ENCODE peak calls at places on chromosomes 11 and 22, in ten cellular contexts. One of them, this sample, is unnamed.

GRCh38 chr22:23282986-23283385 is 102.7 kb downstream of the BCR start:
- DNase-seq in Right ventricle myocardium superior: no peak
- DNase-seq in adrenal gland: no peak
- DNase-seq in NCI-H2081 treated with DMSO at 0.1 percent for 48 hours: no peak
- DNase-seq in Peyer's patch: no peak
- DNase-seq in Kasumi-1: no peak
- DNase-seq in iPS-NIHi11: no peak
- DNase-seq in COR-L47: no peak
- DNase-seq in GM13977: no peak
- DNase-seq in activated CD4-positive, alpha-beta T cell treated with anti-CD3 and anti-CD28 coated beads, Interleukin-2, amount 50 U/mL, for 4 hours: no peak
- DNase-seq in this sample: no peak

GRCh38 chr11:34594603-34595002 is 26.3 kb upstream of the EHF start:
- DNase-seq in Right ventricle myocardium superior: no peak
- DNase-seq in NCI-H2081 treated with DMSO at 0.1 percent for 48 hours: no peak
- DNase-seq in activated CD4-positive, alpha-beta T cell treated with anti-CD3 and anti-CD28 coated beads, Interleukin-2, amount 50 U/mL, for 4 hours: no peak
- DNase-seq in GM13977: no peak
- DNase-seq in iPS-NIHi11: no peak
- DNase-seq in adrenal gland: no peak
- DNase-seq in COR-L47: no peak
- DNase-seq in Peyer's patch: no peak
- DNase-seq in Kasumi-1: no peak
- DNase-seq in this sample: no peak

GRCh38 chr11:120197977-120198376 is 12.9 kb upstream of the OAF start:
- DNase-seq in GM13977: no peak
- DNase-seq in activated CD4-positive, alpha-beta T cell treated with anti-CD3 and anti-CD28 coated beads, Interleukin-2, amount 50 U/mL, for 4 hours: no peak
- DNase-seq in NCI-H2081 treated with DMSO at 0.1 percent for 48 hours: no peak
- DNase-seq in Kasumi-1: no peak
- DNase-seq in adrenal gland: no peak
- DNase-seq in Right ventricle myocardium superior: no peak
- DNase-seq in Peyer's patch: no peak
- DNase-seq in COR-L47: no peak
- DNase-seq in iPS-NIHi11: no peak
- DNase-seq in this sample: peak

GRCh38 chr22:23698673-23699235 is 7.9 kb downstream of the RGL4 start:
- DNase-seq in Kasumi-1: no peak
- DNase-seq in GM13977: no peak
- DNase-seq in COR-L47: no peak
- DNase-seq in iPS-NIHi11: no peak
- DNase-seq in adrenal gland: no peak
- DNase-seq in Peyer's patch: no peak
- DNase-seq in NCI-H2081 treated with DMSO at 0.1 percent for 48 hours: no peak
- DNase-seq in activated CD4-positive, alpha-beta T cell treated with anti-CD3 and anti-CD28 coated beads, Interleukin-2, amount 50 U/mL, for 4 hours: no peak
- DNase-seq in Right ventricle myocardium superior: no peak
- DNase-seq in this sample: no peak

GRCh38 chr11:35982061-35982460 is 38.2 kb downstream of the LDLRAD3 start:
- DNase-seq in adrenal gland: no peak
- DNase-seq in Peyer's patch: no peak
- DNase-seq in COR-L47: no peak
- DNase-seq in activated CD4-positive, alpha-beta T cell treated with anti-CD3 and anti-CD28 coated beads, Interleukin-2, amount 50 U/mL, for 4 hours: no peak
- DNase-seq in Kasumi-1: no peak
- DNase-seq in Right ventricle myocardium superior: no peak
- DNase-seq in GM13977: no peak
- DNase-seq in iPS-NIHi11: no peak
- DNase-seq in NCI-H2081 treated with DMSO at 0.1 percent for 48 hours: no peak
- DNase-seq in this sample: no peak

GRCh38 chr11:124740277-124740882 is 638 bp downstream of the NRGN start:
- DNase-seq in iPS-NIHi11: no peak
- DNase-seq in Kasumi-1: peak
- DNase-seq in activated CD4-positive, alpha-beta T cell treated with anti-CD3 and anti-CD28 coated beads, Interleukin-2, amount 50 U/mL, for 4 hours: peak
- DNase-seq in adrenal gland: no peak
- DNase-seq in GM13977: peak
- DNase-seq in Peyer's patch: peak
- DNase-seq in NCI-H2081 treated with DMSO at 0.1 percent for 48 hours: no peak
- DNase-seq in COR-L47: no peak
- DNase-seq in Right ventricle myocardium superior: peak
- DNase-seq in this sample: peak

GRCh38 chr11:45624095-45624494 is 41.3 kb downstream of the CHST1 start:
- DNase-seq in Peyer's patch: no peak
- DNase-seq in activated CD4-positive, alpha-beta T cell treated with anti-CD3 and anti-CD28 coated beads, Interleukin-2, amount 50 U/mL, for 4 hours: no peak
- DNase-seq in NCI-H2081 treated with DMSO at 0.1 percent for 48 hours: no peak
- DNase-seq in Kasumi-1: no peak
- DNase-seq in COR-L47: no peak
- DNase-seq in Right ventricle myocardium superior: no peak
- DNase-seq in adrenal gland: no peak
- DNase-seq in GM13977: no peak
- DNase-seq in iPS-NIHi11: no peak
- DNase-seq in this sample: no peak

GRCh38 chr11:112196519-112197087 is 21.3 kb downstream of the BCO2 start:
- DNase-seq in COR-L47: no peak
- DNase-seq in iPS-NIHi11: no peak
- DNase-seq in Kasumi-1: no peak
- DNase-seq in GM13977: no peak
- DNase-seq in Right ventricle myocardium superior: no peak
- DNase-seq in NCI-H2081 treated with DMSO at 0.1 percent for 48 hours: no peak
- DNase-seq in activated CD4-positive, alpha-beta T cell treated with anti-CD3 and anti-CD28 coated beads, Interleukin-2, amount 50 U/mL, for 4 hours: no peak
- DNase-seq in adrenal gland: no peak
- DNase-seq in Peyer's patch: no peak
- DNase-seq in this sample: no peak

GRCh38 chr11:125256471-125257010 is 92.0 kb downstream of the PKNOX2 start:
- DNase-seq in Peyer's patch: no peak
- DNase-seq in GM13977: no peak
- DNase-seq in adrenal gland: no peak
- DNase-seq in NCI-H2081 treated with DMSO at 0.1 percent for 48 hours: no peak
- DNase-seq in Kasumi-1: no peak
- DNase-seq in iPS-NIHi11: no peak
- DNase-seq in activated CD4-positive, alpha-beta T cell treated with anti-CD3 and anti-CD28 coated beads, Interleukin-2, amount 50 U/mL, for 4 hours: no peak
- DNase-seq in COR-L47: no peak
- DNase-seq in Right ventricle myocardium superior: no peak
- DNase-seq in this sample: no peak

GRCh38 chr22:43681724-43682360 is 130.3 kb downstream of the EFCAB6 start:
- DNase-seq in iPS-NIHi11: no peak
- DNase-seq in activated CD4-positive, alpha-beta T cell treated with anti-CD3 and anti-CD28 coated beads, Interleukin-2, amount 50 U/mL, for 4 hours: no peak
- DNase-seq in Right ventricle myocardium superior: no peak
- DNase-seq in GM13977: no peak
- DNase-seq in COR-L47: no peak
- DNase-seq in Peyer's patch: no peak
- DNase-seq in NCI-H2081 treated with DMSO at 0.1 percent for 48 hours: no peak
- DNase-seq in Kasumi-1: no peak
- DNase-seq in adrenal gland: no peak
- DNase-seq in this sample: no peak

GRCh38 chr22:41181349-41182241 is 23.5 kb upstream of the L3MBTL2 start:
- DNase-seq in NCI-H2081 treated with DMSO at 0.1 percent for 48 hours: no peak
- DNase-seq in iPS-NIHi11: no peak
- DNase-seq in activated CD4-positive, alpha-beta T cell treated with anti-CD3 and anti-CD28 coated beads, Interleukin-2, amount 50 U/mL, for 4 hours: no peak
- DNase-seq in GM13977: no peak
- DNase-seq in Peyer's patch: no peak
- DNase-seq in adrenal gland: no peak
- DNase-seq in Kasumi-1: peak
- DNase-seq in COR-L47: no peak
- DNase-seq in Right ventricle myocardium superior: no peak
- DNase-seq in this sample: no peak

GRCh38 chr11:12130180-12130980 is 20.0 kb downstream of the MICAL2 start:
- DNase-seq in GM13977: no peak
- DNase-seq in adrenal gland: no peak
- DNase-seq in iPS-NIHi11: no peak
- DNase-seq in Kasumi-1: no peak
- DNase-seq in activated CD4-positive, alpha-beta T cell treated with anti-CD3 and anti-CD28 coated beads, Interleukin-2, amount 50 U/mL, for 4 hours: no peak
- DNase-seq in NCI-H2081 treated with DMSO at 0.1 percent for 48 hours: no peak
- DNase-seq in COR-L47: peak
- DNase-seq in Right ventricle myocardium superior: no peak
- DNase-seq in Peyer's patch: no peak
- DNase-seq in this sample: peak

GRCh38 chr11:45930951-45931563 is 8.6 kb downstream of the LARGE2 start:
- DNase-seq in NCI-H2081 treated with DMSO at 0.1 percent for 48 hours: no peak
- DNase-seq in Right ventricle myocardium superior: no peak
- DNase-seq in COR-L47: no peak
- DNase-seq in Peyer's patch: no peak
- DNase-seq in GM13977: peak
- DNase-seq in activated CD4-positive, alpha-beta T cell treated with anti-CD3 and anti-CD28 coated beads, Interleukin-2, amount 50 U/mL, for 4 hours: no peak
- DNase-seq in Kasumi-1: no peak
- DNase-seq in adrenal gland: no peak
- DNase-seq in iPS-NIHi11: no peak
- DNase-seq in this sample: no peak

GRCh38 chr11:125347261-125347585 is 148.8 kb downstream of the FEZ1 start:
- DNase-seq in Peyer's patch: no peak
- DNase-seq in COR-L47: no peak
- DNase-seq in iPS-NIHi11: no peak
- DNase-seq in Right ventricle myocardium superior: no peak
- DNase-seq in adrenal gland: no peak
- DNase-seq in GM13977: no peak
- DNase-seq in NCI-H2081 treated with DMSO at 0.1 percent for 48 hours: no peak
- DNase-seq in activated CD4-positive, alpha-beta T cell treated with anti-CD3 and anti-CD28 coated beads, Interleukin-2, amount 50 U/mL, for 4 hours: no peak
- DNase-seq in Kasumi-1: no peak
- DNase-seq in this sample: no peak